ENCODE peak calls at places on chromosomes 12 and 14, in nine cellular contexts. One of them, this sample, is unnamed.

GRCh38 chr14:96303981-96304380 is 48.0 kb downstream of the BDKRB1 start:
- DNase-seq in NCI-H1694: no peak
- DNase-seq in WTC11: no peak
- DNase-seq in A549: no peak
- DNase-seq in T follicular helper cell: no peak
- DNase-seq in activated naive CD8-positive, alpha-beta T cell treated with anti-CD3 and anti-CD28 coated beads, Interleukin-2, amount 10 ng/mL, durations not matched to agents 7 days and 5 days: no peak
- DNase-seq in NAMALWA: no peak
- DNase-seq in natural killer cell: no peak
- DNase-seq in activated CD4-positive, CD25-positive, alpha-beta regulatory T cell treated with anti-CD3 and anti-CD28 coated beads, Interleukin-2, amount 50 U/mL, for 16 hours: no peak
- DNase-seq in this sample: no peak

GRCh38 chr12:130031571-130032189 is 127.9 kb upstream of the TMEM132D start:
- DNase-seq in NCI-H1694: peak
- DNase-seq in WTC11: peak
- DNase-seq in A549: peak
- DNase-seq in T follicular helper cell: peak
- DNase-seq in activated naive CD8-positive, alpha-beta T cell treated with anti-CD3 and anti-CD28 coated beads, Interleukin-2, amount 10 ng/mL, durations not matched to agents 7 days and 5 days: peak
- DNase-seq in NAMALWA: peak
- DNase-seq in natural killer cell: peak
- DNase-seq in activated CD4-positive, CD25-positive, alpha-beta regulatory T cell treated with anti-CD3 and anti-CD28 coated beads, Interleukin-2, amount 50 U/mL, for 16 hours: peak
- DNase-seq in this sample: peak

GRCh38 chr12:68792952-68793351 is 15.0 kb upstream of the MDM2 start:
- DNase-seq in NCI-H1694: peak
- DNase-seq in WTC11: no peak
- DNase-seq in A549: peak
- DNase-seq in T follicular helper cell: no peak
- DNase-seq in activated naive CD8-positive, alpha-beta T cell treated with anti-CD3 and anti-CD28 coated beads, Interleukin-2, amount 10 ng/mL, durations not matched to agents 7 days and 5 days: no peak
- DNase-seq in NAMALWA: peak
- DNase-seq in natural killer cell: no peak
- DNase-seq in activated CD4-positive, CD25-positive, alpha-beta regulatory T cell treated with anti-CD3 and anti-CD28 coated beads, Interleukin-2, amount 50 U/mL, for 16 hours: no peak
- DNase-seq in this sample: peak

GRCh38 chr14:71716371-71716770 is 215.9 kb upstream of the RGS6 start:
- DNase-seq in NCI-H1694: no peak
- DNase-seq in WTC11: no peak
- DNase-seq in A549: no peak
- DNase-seq in T follicular helper cell: no peak
- DNase-seq in activated naive CD8-positive, alpha-beta T cell treated with anti-CD3 and anti-CD28 coated beads, Interleukin-2, amount 10 ng/mL, durations not matched to agents 7 days and 5 days: no peak
- DNase-seq in NAMALWA: no peak
- DNase-seq in natural killer cell: no peak
- DNase-seq in activated CD4-positive, CD25-positive, alpha-beta regulatory T cell treated with anti-CD3 and anti-CD28 coated beads, Interleukin-2, amount 50 U/mL, for 16 hours: no peak
- DNase-seq in this sample: no peak

GRCh38 chr12:124713436-124714082 is 146.1 kb upstream of the NCOR2 start:
- DNase-seq in NCI-H1694: no peak
- DNase-seq in WTC11: no peak
- DNase-seq in A549: no peak
- DNase-seq in T follicular helper cell: peak
- DNase-seq in activated naive CD8-positive, alpha-beta T cell treated with anti-CD3 and anti-CD28 coated beads, Interleukin-2, amount 10 ng/mL, durations not matched to agents 7 days and 5 days: peak
- DNase-seq in NAMALWA: peak
- DNase-seq in natural killer cell: peak
- DNase-seq in activated CD4-positive, CD25-positive, alpha-beta regulatory T cell treated with anti-CD3 and anti-CD28 coated beads, Interleukin-2, amount 50 U/mL, for 16 hours: peak
- DNase-seq in this sample: peak

GRCh38 chr14:32075636-32076277 is 1.3 kb upstream of the ARHGAP5 start:
- DNase-seq in NCI-H1694: no peak
- DNase-seq in WTC11: peak
- DNase-seq in A549: peak
- DNase-seq in T follicular helper cell: peak
- DNase-seq in activated naive CD8-positive, alpha-beta T cell treated with anti-CD3 and anti-CD28 coated beads, Interleukin-2, amount 10 ng/mL, durations not matched to agents 7 days and 5 days: no peak
- DNase-seq in NAMALWA: peak
- DNase-seq in natural killer cell: no peak
- DNase-seq in activated CD4-positive, CD25-positive, alpha-beta regulatory T cell treated with anti-CD3 and anti-CD28 coated beads, Interleukin-2, amount 50 U/mL, for 16 hours: peak
- DNase-seq in this sample: no peak

GRCh38 chr14:42192659-42193425 is 586.2 kb downstream of the LRFN5 start:
- DNase-seq in NCI-H1694: no peak
- DNase-seq in WTC11: no peak
- DNase-seq in A549: peak
- DNase-seq in T follicular helper cell: no peak
- DNase-seq in activated naive CD8-positive, alpha-beta T cell treated with anti-CD3 and anti-CD28 coated beads, Interleukin-2, amount 10 ng/mL, durations not matched to agents 7 days and 5 days: no peak
- DNase-seq in NAMALWA: no peak
- DNase-seq in natural killer cell: no peak
- DNase-seq in activated CD4-positive, CD25-positive, alpha-beta regulatory T cell treated with anti-CD3 and anti-CD28 coated beads, Interleukin-2, amount 50 U/mL, for 16 hours: no peak
- DNase-seq in this sample: peak

GRCh38 chr14:78367355-78367754 is 197.2 kb downstream of the NRXN3 start:
- DNase-seq in NCI-H1694: no peak
- DNase-seq in WTC11: no peak
- DNase-seq in A549: no peak
- DNase-seq in T follicular helper cell: no peak
- DNase-seq in activated naive CD8-positive, alpha-beta T cell treated with anti-CD3 and anti-CD28 coated beads, Interleukin-2, amount 10 ng/mL, durations not matched to agents 7 days and 5 days: no peak
- DNase-seq in NAMALWA: no peak
- DNase-seq in natural killer cell: no peak
- DNase-seq in activated CD4-positive, CD25-positive, alpha-beta regulatory T cell treated with anti-CD3 and anti-CD28 coated beads, Interleukin-2, amount 50 U/mL, for 16 hours: no peak
- DNase-seq in this sample: no peak

GRCh38 chr14:71142375-71143038 is 235.2 kb downstream of the PCNX1 start:
- DNase-seq in NCI-H1694: no peak
- DNase-seq in WTC11: no peak
- DNase-seq in A549: no peak
- DNase-seq in T follicular helper cell: no peak
- DNase-seq in activated naive CD8-positive, alpha-beta T cell treated with anti-CD3 and anti-CD28 coated beads, Interleukin-2, amount 10 ng/mL, durations not matched to agents 7 days and 5 days: no peak
- DNase-seq in NAMALWA: no peak
- DNase-seq in natural killer cell: no peak
- DNase-seq in activated CD4-positive, CD25-positive, alpha-beta regulatory T cell treated with anti-CD3 and anti-CD28 coated beads, Interleukin-2, amount 50 U/mL, for 16 hours: no peak
- DNase-seq in this sample: peak

GRCh38 chr14:39884091-39884490 is 451.9 kb upstream of the FBXO33 start:
- DNase-seq in NCI-H1694: no peak
- DNase-seq in WTC11: no peak
- DNase-seq in A549: no peak
- DNase-seq in T follicular helper cell: no peak
- DNase-seq in activated naive CD8-positive, alpha-beta T cell treated with anti-CD3 and anti-CD28 coated beads, Interleukin-2, amount 10 ng/mL, durations not matched to agents 7 days and 5 days: no peak
- DNase-seq in NAMALWA: no peak
- DNase-seq in natural killer cell: no peak
- DNase-seq in activated CD4-positive, CD25-positive, alpha-beta regulatory T cell treated with anti-CD3 and anti-CD28 coated beads, Interleukin-2, amount 50 U/mL, for 16 hours: no peak
- DNase-seq in this sample: no peak

GRCh38 chr12:65355461-65355860 is 77.0 kb downstream of the MSRB3 start:
- DNase-seq in NCI-H1694: no peak
- DNase-seq in WTC11: no peak
- DNase-seq in A549: no peak
- DNase-seq in T follicular helper cell: no peak
- DNase-seq in activated naive CD8-positive, alpha-beta T cell treated with anti-CD3 and anti-CD28 coated beads, Interleukin-2, amount 10 ng/mL, durations not matched to agents 7 days and 5 days: no peak
- DNase-seq in NAMALWA: no peak
- DNase-seq in natural killer cell: no peak
- DNase-seq in activated CD4-positive, CD25-positive, alpha-beta regulatory T cell treated with anti-CD3 and anti-CD28 coated beads, Interleukin-2, amount 50 U/mL, for 16 hours: no peak
- DNase-seq in this sample: peak

GRCh38 chr14:92122351-92122677 is 545 bp downstream of the CPSF2 start:
- DNase-seq in NCI-H1694: peak
- DNase-seq in WTC11: no peak
- DNase-seq in A549: peak
- DNase-seq in T follicular helper cell: no peak
- DNase-seq in activated naive CD8-positive, alpha-beta T cell treated with anti-CD3 and anti-CD28 coated beads, Interleukin-2, amount 10 ng/mL, durations not matched to agents 7 days and 5 days: no peak
- DNase-seq in NAMALWA: peak
- DNase-seq in natural killer cell: no peak
- DNase-seq in activated CD4-positive, CD25-positive, alpha-beta regulatory T cell treated with anti-CD3 and anti-CD28 coated beads, Interleukin-2, amount 50 U/mL, for 16 hours: no peak
- DNase-seq in this sample: peak

GRCh38 chr12:84658877-84659276 is 253.7 kb downstream of the SLC6A15 start:
- DNase-seq in NCI-H1694: no peak
- DNase-seq in WTC11: no peak
- DNase-seq in A549: no peak
- DNase-seq in T follicular helper cell: no peak
- DNase-seq in activated naive CD8-positive, alpha-beta T cell treated with anti-CD3 and anti-CD28 coated beads, Interleukin-2, amount 10 ng/mL, durations not matched to agents 7 days and 5 days: no peak
- DNase-seq in NAMALWA: no peak
- DNase-seq in natural killer cell: no peak
- DNase-seq in activated CD4-positive, CD25-positive, alpha-beta regulatory T cell treated with anti-CD3 and anti-CD28 coated beads, Interleukin-2, amount 50 U/mL, for 16 hours: no peak
- DNase-seq in this sample: no peak

GRCh38 chr14:104659764-104660523 is 29.5 kb upstream of the INF2 start:
- DNase-seq in NCI-H1694: no peak
- DNase-seq in WTC11: no peak
- DNase-seq in A549: no peak
- DNase-seq in T follicular helper cell: no peak
- DNase-seq in activated naive CD8-positive, alpha-beta T cell treated with anti-CD3 and anti-CD28 coated beads, Interleukin-2, amount 10 ng/mL, durations not matched to agents 7 days and 5 days: no peak
- DNase-seq in NAMALWA: peak
- DNase-seq in natural killer cell: no peak
- DNase-seq in activated CD4-positive, CD25-positive, alpha-beta regulatory T cell treated with anti-CD3 and anti-CD28 coated beads, Interleukin-2, amount 50 U/mL, for 16 hours: no peak
- DNase-seq in this sample: no peak

GRCh38 chr12:47048541-47048940 is 30.9 kb upstream of the PCED1B start:
- DNase-seq in NCI-H1694: no peak
- DNase-seq in WTC11: no peak
- DNase-seq in A549: no peak
- DNase-seq in T follicular helper cell: no peak
- DNase-seq in activated naive CD8-positive, alpha-beta T cell treated with anti-CD3 and anti-CD28 coated beads, Interleukin-2, amount 10 ng/mL, durations not matched to agents 7 days and 5 days: no peak
- DNase-seq in NAMALWA: no peak
- DNase-seq in natural killer cell: no peak
- DNase-seq in activated CD4-positive, CD25-positive, alpha-beta regulatory T cell treated with anti-CD3 and anti-CD28 coated beads, Interleukin-2, amount 50 U/mL, for 16 hours: no peak
- DNase-seq in this sample: no peak

GRCh38 chr12:62466018-62466595 is 519 bp upstream of the MON2 start:
- DNase-seq in NCI-H1694: peak
- DNase-seq in WTC11: peak
- DNase-seq in A549: peak
- DNase-seq in T follicular helper cell: no peak
- DNase-seq in activated naive CD8-positive, alpha-beta T cell treated with anti-CD3 and anti-CD28 coated beads, Interleukin-2, amount 10 ng/mL, durations not matched to agents 7 days and 5 days: no peak
- DNase-seq in NAMALWA: peak
- DNase-seq in natural killer cell: no peak
- DNase-seq in activated CD4-positive, CD25-positive, alpha-beta regulatory T cell treated with anti-CD3 and anti-CD28 coated beads, Interleukin-2, amount 50 U/mL, for 16 hours: no peak
- DNase-seq in this sample: peak

GRCh38 chr12:27840229-27840999 is 60.4 kb upstream of the MANSC4 start:
- DNase-seq in NCI-H1694: peak
- DNase-seq in WTC11: no peak
- DNase-seq in A549: no peak
- DNase-seq in T follicular helper cell: no peak
- DNase-seq in activated naive CD8-positive, alpha-beta T cell treated with anti-CD3 and anti-CD28 coated beads, Interleukin-2, amount 10 ng/mL, durations not matched to agents 7 days and 5 days: no peak
- DNase-seq in NAMALWA: peak
- DNase-seq in natural killer cell: no peak
- DNase-seq in activated CD4-positive, CD25-positive, alpha-beta regulatory T cell treated with anti-CD3 and anti-CD28 coated beads, Interleukin-2, amount 50 U/mL, for 16 hours: no peak
- DNase-seq in this sample: peak

GRCh38 chr14:67551940-67552339 is 18.9 kb downstream of the PLEKHH1 start:
- DNase-seq in NCI-H1694: no peak
- DNase-seq in WTC11: no peak
- DNase-seq in A549: no peak
- DNase-seq in T follicular helper cell: no peak
- DNase-seq in activated naive CD8-positive, alpha-beta T cell treated with anti-CD3 and anti-CD28 coated beads, Interleukin-2, amount 10 ng/mL, durations not matched to agents 7 days and 5 days: no peak
- DNase-seq in NAMALWA: no peak
- DNase-seq in natural killer cell: no peak
- DNase-seq in activated CD4-positive, CD25-positive, alpha-beta regulatory T cell treated with anti-CD3 and anti-CD28 coated beads, Interleukin-2, amount 50 U/mL, for 16 hours: no peak
- DNase-seq in this sample: no peak

This sample was measured in bronchial epithelial cell.